ENCODE peak calls at places on chromosomes 5 and 9, in seven cellular contexts. D, R, K, P, A, W and U are unnamed samples.

GRCh38 chr5:79111387-79111959 is at the start of gene BHMT:
- DNase-seq in D (no peak), R (no peak), K (no peak), P (no peak), A (no peak), W (no peak), U (no peak)

GRCh38 chr5:10145922-10146321 is 103.8 kb downstream of the ATPSCKMT start:
- DNase-seq in D (no peak), R (no peak), K (no peak), P (no peak), A (no peak), W (no peak), U (no peak)

GRCh38 chr9:100626949-100627348 is 49.1 kb downstream of the CAVIN4 start:
- DNase-seq in D (no peak), R (no peak), K (no peak), P (no peak), A (no peak), W (no peak), U (no peak)

GRCh38 chr9:6739218-6739617 is 18.6 kb upstream of the KDM4C start:
- DNase-seq in D (no peak), R (no peak), K (no peak), P (peak), A (no peak), W (no peak), U (no peak)

GRCh38 chr5:415928-416635 is 26.9 kb upstream of the EXOC3 start:
- DNase-seq in D (no peak), R (no peak), K (no peak), P (no peak), A (no peak), W (no peak), U (no peak)

GRCh38 chr5:14029185-14029584 is 84.7 kb upstream of the DNAH5 start:
- DNase-seq in D (no peak), R (no peak), K (no peak), P (no peak), A (no peak), W (no peak), U (no peak)

GRCh38 chr5:95731571-95732554 is 727 bp downstream of the RHOBTB3 start:
- DNase-seq in D (no peak), R (peak), K (peak), P (no peak), A (peak), W (peak), U (peak)

GRCh38 chr9:112529316-112529715 is 42.7 kb downstream of the KIAA1958 start:
- DNase-seq in D (no peak), R (no peak), K (no peak), P (no peak), A (no peak), W (no peak), U (no peak)

GRCh38 chr9:16726023-16726422 is 144.4 kb downstream of the BNC2 start:
- DNase-seq in D (no peak), R (no peak), K (no peak), P (no peak), A (no peak), W (no peak), U (no peak)

GRCh38 chr5:40550481-40550880 is 129.2 kb upstream of the PTGER4 start:
- DNase-seq in D (no peak), R (no peak), K (no peak), P (no peak), A (no peak), W (no peak), U (no peak)

GRCh38 chr9:130701059-130702022 is 7.8 kb downstream of the EXOSC2 start:
- DNase-seq in D (peak), R (peak), K (peak), P (peak), A (peak), W (peak), U (peak)

GRCh38 chr9:98929866-98930265 is 13.8 kb upstream of the COL15A1 start:
- DNase-seq in D (no peak), R (peak), K (no peak), P (no peak), A (no peak), W (no peak), U (no peak)

GRCh38 chr5:60958712-60959111 is 13.7 kb downstream of the NDUFAF2 start:
- DNase-seq in D (no peak), R (no peak), K (no peak), P (no peak), A (no peak), W (no peak), U (no peak)

GRCh38 chr9:38339087-38339486 is 53.4 kb upstream of the ALDH1B1 start:
- DNase-seq in D (no peak), R (peak), K (no peak), P (no peak), A (no peak), W (no peak), U (no peak)

GRCh38 chr5:38867071-38867790 is 21.4 kb downstream of the OSMR start:
- DNase-seq in D (no peak), R (no peak), K (no peak), P (no peak), A (no peak), W (no peak), U (no peak)

GRCh38 chr9:114053246-114054005 is 24.7 kb downstream of the AMBP start:
- DNase-seq in D (no peak), R (peak), K (no peak), P (no peak), A (no peak), W (no peak), U (peak)

GRCh38 chr5:24747327-24747726 is 102.5 kb upstream of the CDH10 start:
- DNase-seq in D (no peak), R (no peak), K (no peak), P (no peak), A (no peak), W (no peak), U (no peak)

GRCh38 chr5:172564883-172565282 is 76.2 kb upstream of the NEURL1B start:
- DNase-seq in D (no peak), R (peak), K (no peak), P (peak), A (no peak), W (no peak), U (no peak)